ENCODE peak calls at places on chromosomes 1 and 21, in four cellular contexts. K is H9, Z is GM23338, O is epithelial cell of esophagus. T is an unnamed sample.

GRCh38 chr1:15178571-15179484 is 25.3 kb downstream of the TMEM51 start:
- DNase-seq in Z (no peak), O (peak), K (no peak), T (peak)

GRCh38 chr1:26744075-26744958 is 43.4 kb upstream of the PIGV start:
- DNase-seq in O (peak), K (peak), Z (peak), T (peak)

GRCh38 chr1:169795687-169796086 is 980 bp upstream of the METTL18 start:
- DNase-seq in O (peak), K (no peak), Z (peak), T (no peak)

GRCh38 chr1:62386351-62387121 is 50.3 kb upstream of the USP1 start:
- DNase-seq in K (no peak), Z (no peak), O (no peak), T (no peak)

GRCh38 chr1:68116643-68117235 is 66.3 kb upstream of the DIRAS3 start:
- DNase-seq in K (no peak), O (peak), Z (peak), T (peak)

GRCh38 chr1:23638786-23639241 is 52.8 kb upstream of the RPL11 start:
- DNase-seq in K (no peak), Z (no peak), O (no peak), T (no peak)

GRCh38 chr1:101043776-101044175 is 18.2 kb upstream of the DPH5 start:
- DNase-seq in Z (no peak), O (peak), K (no peak), T (no peak)

GRCh38 chr1:224852901-224853568 is 76.4 kb upstream of the DNAH14 start:
- DNase-seq in Z (peak), K (no peak), O (peak), T (no peak)

GRCh38 chr1:190452272-190452848 is 25.3 kb downstream of the BRINP3 start:
- DNase-seq in K (no peak), Z (no peak), O (no peak), T (no peak)

GRCh38 chr1:190453550-190453949 is 24.1 kb downstream of the BRINP3 start:
- DNase-seq in Z (no peak), O (peak), K (no peak), T (no peak)
- TF ChIP-seq CTCF in Z (no peak), O (no peak), K (no peak), T (no peak)

DNA sequence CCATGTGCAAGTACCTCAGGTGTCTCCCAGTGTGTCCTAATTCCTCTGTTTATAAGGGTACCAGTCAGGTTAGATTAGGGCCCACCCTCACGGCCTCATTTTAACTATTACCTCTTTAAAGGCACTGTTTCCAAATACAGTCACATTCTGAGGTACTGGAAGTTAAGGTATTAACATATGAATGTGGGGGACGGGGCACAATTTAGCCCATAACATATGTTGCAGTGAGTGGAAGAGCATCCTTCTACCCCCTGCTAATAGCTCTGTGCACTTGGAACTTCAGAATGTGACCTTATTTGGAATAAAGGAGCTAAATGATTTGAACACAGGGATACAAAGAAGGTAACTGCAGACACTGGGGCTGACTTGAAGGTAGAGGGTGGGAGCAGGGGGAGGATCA is 67.3 kb upstream of the ADGRL2 start:
- DNase-seq in K (peak), Z (peak), O (no peak), T (no peak)
- TF ChIP-seq CTCF in K (no peak), Z (no peak), O (no peak), T (no peak)

GRCh38 chr1:206878456-206878855 is 13.0 kb downstream of the IL20 start:
- DNase-seq in O (no peak), K (no peak), Z (peak), T (no peak)
- TF ChIP-seq CTCF in O (peak), K (peak), Z (peak), T (peak)

GRCh38 chr21:35370071-35370470 is 321.0 kb upstream of the RUNX1 start:
- DNase-seq in O (no peak), Z (no peak), K (no peak), T (no peak)
- TF ChIP-seq CTCF in O (no peak), Z (no peak), K (no peak), T (no peak)

DNA sequence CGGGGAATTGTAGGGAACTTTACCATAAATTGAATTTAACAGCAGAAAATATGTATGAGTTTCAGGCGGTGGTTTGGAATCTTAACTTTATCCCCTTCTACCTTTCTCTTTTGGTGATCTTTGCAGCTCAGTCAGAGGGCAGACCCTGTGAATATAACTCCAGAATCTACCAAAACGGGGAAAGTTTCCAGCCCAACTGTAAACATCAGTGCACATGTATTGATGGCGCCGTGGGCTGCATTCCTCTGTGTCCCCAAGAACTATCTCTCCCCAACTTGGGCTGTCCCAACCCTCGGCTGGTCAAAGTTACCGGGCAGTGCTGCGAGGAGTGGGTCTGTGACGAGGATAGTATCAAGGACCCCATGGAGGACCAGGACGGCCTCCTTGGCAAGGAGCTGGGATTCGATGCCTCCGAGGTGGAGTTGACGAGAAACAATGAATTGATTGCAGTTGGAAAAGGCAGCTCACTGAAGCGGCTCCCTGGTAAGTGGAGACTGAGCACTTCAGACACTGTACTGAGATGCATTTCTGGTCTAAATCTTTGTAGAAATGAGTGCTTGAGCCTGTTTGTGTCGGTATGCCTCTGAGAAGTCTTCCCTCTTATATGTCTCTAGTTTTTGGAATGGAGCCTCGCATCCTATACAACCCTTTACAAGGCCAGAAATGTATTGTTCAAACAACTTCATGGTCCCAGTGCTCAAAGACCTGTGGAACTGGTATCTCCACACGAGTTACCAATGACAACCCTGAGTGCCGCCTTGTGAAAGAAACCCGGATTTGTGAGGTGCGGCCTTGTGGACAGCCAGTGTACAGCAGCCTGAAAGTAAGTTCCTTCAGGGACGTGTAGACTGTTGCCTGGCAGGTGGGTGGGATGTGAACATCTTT is 1.5 kb downstream of the CCN1 start:
- DNase-seq in Z (peak), K (peak), O (peak), T (peak)
- TF ChIP-seq CTCF in Z (peak), K (peak), O (peak), T (no peak)

GRCh38 chr1:203037509-203038190 is 11.4 kb downstream of the PPFIA4 start:
- DNase-seq in K (peak), Z (no peak), O (no peak), T (no peak)

GRCh38 chr1:203036537-203036936 is 10.2 kb downstream of the PPFIA4 start:
- DNase-seq in O (no peak), K (no peak), Z (no peak), T (no peak)

GRCh38 chr1:203039609-203040517 is 13.6 kb downstream of the PPFIA4 start:
- DNase-seq in K (peak), O (peak), Z (peak), T (peak)

GRCh38 chr1:203038891-203039608 is 12.8 kb downstream of the PPFIA4 start:
- DNase-seq in Z (peak), K (peak), O (peak), T (peak)

GRCh38 chr1:203038217-203038741 is 12.0 kb downstream of the PPFIA4 start:
- DNase-seq in O (peak), K (peak), Z (no peak), T (no peak)
- TF ChIP-seq CTCF in O (peak), K (no peak), Z (no peak), T (no peak)

DNA sequence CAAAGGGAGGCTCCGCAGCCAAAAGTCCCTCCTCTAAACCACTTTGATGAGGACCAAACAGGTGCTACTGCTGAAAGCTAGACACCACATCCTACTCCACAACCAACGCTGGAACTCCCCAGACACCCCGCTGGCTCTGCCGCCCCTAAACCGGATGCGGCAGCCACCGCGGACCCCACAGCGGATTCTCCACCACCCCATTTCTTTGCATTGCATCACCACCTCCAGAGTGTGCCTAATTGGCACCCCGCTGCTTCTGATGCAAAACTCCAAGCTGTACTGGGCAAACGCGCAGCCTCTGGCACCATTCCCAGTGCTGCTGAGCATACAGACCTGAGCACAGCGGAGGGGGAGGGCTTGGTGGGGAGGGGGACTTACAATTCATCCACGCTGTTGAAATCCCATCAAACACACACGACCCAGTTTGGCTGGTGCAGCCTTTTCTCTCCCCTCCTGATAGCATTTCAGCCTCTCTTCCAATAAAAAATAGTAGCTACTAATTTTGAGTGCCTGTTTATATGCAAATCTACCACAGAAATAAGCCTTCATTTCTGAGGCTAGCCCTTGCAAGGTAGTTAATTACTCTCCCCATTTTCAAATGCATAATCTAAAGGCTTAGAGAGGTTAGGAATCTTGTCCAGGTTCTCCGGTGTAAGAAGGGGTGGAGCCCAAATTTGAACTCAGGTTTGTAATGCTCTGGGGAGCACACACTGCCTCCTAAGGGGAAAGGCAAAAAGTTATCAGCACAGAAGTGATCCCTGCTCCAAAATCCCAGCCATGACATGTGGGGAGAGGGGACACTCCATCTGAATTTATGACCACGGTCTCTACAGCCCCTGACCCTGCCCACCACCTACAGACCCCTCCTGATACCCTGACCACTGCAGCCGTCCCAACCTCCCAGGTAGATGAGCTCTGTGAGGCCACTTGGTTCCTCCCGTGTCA is 12.2 kb upstream of the RGS16 start:
- DNase-seq in K (peak), O (peak), Z (peak), T (no peak)
- TF ChIP-seq CTCF in K (no peak), O (no peak), Z (peak), T (no peak)

GRCh38 chr1:110860174-110860573 is 12.8 kb upstream of the CD53 start:
- DNase-seq in Z (no peak), O (no peak), K (no peak), T (no peak)
- TF ChIP-seq CTCF in Z (no peak), O (no peak), K (no peak), T (no peak)